ENCODE peak calls at places on chromosomes 12 and 14, in seven cellular contexts. One of them, this sample, is unnamed.

GRCh38 chr12:47946413-47947107 is 16.8 kb upstream of the TMEM106C start:
- DNase-seq in sigmoid colon: peak; percentile 42
- DNase-seq in breast epithelium: no peak
- DNase-seq in heart left ventricle: no peak
- DNase-seq in A549: no peak
- DNase-seq in astrocyte of the spinal cord: no peak
- DNase-seq in CD8-positive, alpha-beta T cell: no peak
- DNase-seq in this sample: no peak

GRCh38 chr12:34286483-34286882 is 264.2 kb downstream of the ALG10 start:
- DNase-seq in sigmoid colon: no peak
- DNase-seq in breast epithelium: no peak
- DNase-seq in heart left ventricle: peak; percentile 6
- DNase-seq in A549: no peak
- DNase-seq in astrocyte of the spinal cord: no peak
- DNase-seq in CD8-positive, alpha-beta T cell: no peak
- DNase-seq in this sample: no peak

GRCh38 chr12:31832740-31833540 is 104.1 kb upstream of the AMN1 start:
- DNase-seq in sigmoid colon: no peak
- DNase-seq in breast epithelium: no peak
- DNase-seq in heart left ventricle: peak; percentile 18
- DNase-seq in A549: no peak
- DNase-seq in astrocyte of the spinal cord: no peak
- DNase-seq in CD8-positive, alpha-beta T cell: peak; percentile 9
- DNase-seq in this sample: peak; percentile 60

GRCh38 chr14:63647696-63648410 is 6.2 kb upstream of the WDR89 start:
- DNase-seq in sigmoid colon: no peak
- DNase-seq in breast epithelium: no peak
- DNase-seq in heart left ventricle: no peak
- DNase-seq in A549: no peak
- DNase-seq in astrocyte of the spinal cord: no peak
- DNase-seq in CD8-positive, alpha-beta T cell: no peak
- DNase-seq in this sample: no peak

GRCh38 chr14:105389534-105389933 is 8.8 kb upstream of the TEX22 start:
- DNase-seq in sigmoid colon: no peak
- DNase-seq in breast epithelium: no peak
- DNase-seq in heart left ventricle: no peak
- DNase-seq in A549: no peak
- DNase-seq in astrocyte of the spinal cord: no peak
- DNase-seq in CD8-positive, alpha-beta T cell: no peak
- DNase-seq in this sample: no peak

GRCh38 chr12:108622425-108622824 is 11.3 kb downstream of the SELPLG start:
- DNase-seq in sigmoid colon: no peak
- DNase-seq in breast epithelium: no peak
- DNase-seq in heart left ventricle: peak; percentile 47
- DNase-seq in A549: peak; percentile 65
- DNase-seq in astrocyte of the spinal cord: no peak
- DNase-seq in CD8-positive, alpha-beta T cell: no peak
- DNase-seq in this sample: no peak

GRCh38 chr12:3445127-3445978 is 45.6 kb upstream of the PRMT8 start:
- DNase-seq in sigmoid colon: no peak
- DNase-seq in breast epithelium: no peak
- DNase-seq in heart left ventricle: no peak
- DNase-seq in A549: no peak
- DNase-seq in astrocyte of the spinal cord: no peak
- DNase-seq in CD8-positive, alpha-beta T cell: no peak
- DNase-seq in this sample: no peak

GRCh38 chr12:77339610-77340009 is 274.2 kb upstream of the E2F7 start:
- DNase-seq in sigmoid colon: no peak
- DNase-seq in breast epithelium: no peak
- DNase-seq in heart left ventricle: no peak
- DNase-seq in A549: no peak
- DNase-seq in astrocyte of the spinal cord: peak; percentile 24
- DNase-seq in CD8-positive, alpha-beta T cell: no peak
- DNase-seq in this sample: no peak

GRCh38 chr12:130031041-130031440 is 127.2 kb upstream of the TMEM132D start:
- DNase-seq in sigmoid colon: no peak
- DNase-seq in breast epithelium: no peak
- DNase-seq in heart left ventricle: no peak
- DNase-seq in A549: no peak
- DNase-seq in astrocyte of the spinal cord: no peak
- DNase-seq in CD8-positive, alpha-beta T cell: no peak
- DNase-seq in this sample: no peak

GRCh38 chr14:87152701-87153100 is 840.3 kb downstream of the GALC start:
- DNase-seq in sigmoid colon: no peak
- DNase-seq in breast epithelium: no peak
- DNase-seq in heart left ventricle: no peak
- DNase-seq in A549: no peak
- DNase-seq in astrocyte of the spinal cord: no peak
- DNase-seq in CD8-positive, alpha-beta T cell: no peak
- DNase-seq in this sample: no peak

GRCh38 chr12:69726922-69727321 is 11.7 kb upstream of the RAB3IP start:
- DNase-seq in sigmoid colon: no peak
- DNase-seq in breast epithelium: no peak
- DNase-seq in heart left ventricle: no peak
- DNase-seq in A549: no peak
- DNase-seq in astrocyte of the spinal cord: no peak
- DNase-seq in CD8-positive, alpha-beta T cell: no peak
- DNase-seq in this sample: no peak

GRCh38 chr14:95314609-95315008 is 5.1 kb downstream of the CLMN start:
- DNase-seq in sigmoid colon: no peak
- DNase-seq in breast epithelium: peak; percentile 70
- DNase-seq in heart left ventricle: no peak
- DNase-seq in A549: peak; percentile 43
- DNase-seq in astrocyte of the spinal cord: peak; percentile 22
- DNase-seq in CD8-positive, alpha-beta T cell: no peak
- DNase-seq in this sample: no peak

GRCh38 chr14:69701269-69701668 is 65.7 kb upstream of the SRSF5 start:
- DNase-seq in sigmoid colon: no peak
- DNase-seq in breast epithelium: no peak
- DNase-seq in heart left ventricle: no peak
- DNase-seq in A549: no peak
- DNase-seq in astrocyte of the spinal cord: no peak
- DNase-seq in CD8-positive, alpha-beta T cell: no peak
- DNase-seq in this sample: no peak

GRCh38 chr12:51887476-51888315 is at the start of gene ANKRD33:
- DNase-seq in sigmoid colon: peak; percentile 74
- DNase-seq in breast epithelium: no peak
- DNase-seq in heart left ventricle: no peak
- DNase-seq in A549: no peak
- DNase-seq in astrocyte of the spinal cord: no peak
- DNase-seq in CD8-positive, alpha-beta T cell: no peak
- DNase-seq in this sample: no peak

GRCh38 chr14:103501921-103502669 is 20.5 kb downstream of the CKB start:
- DNase-seq in sigmoid colon: peak; percentile 27
- DNase-seq in breast epithelium: no peak
- DNase-seq in heart left ventricle: no peak
- DNase-seq in A549: no peak
- DNase-seq in astrocyte of the spinal cord: no peak
- DNase-seq in CD8-positive, alpha-beta T cell: no peak
- DNase-seq in this sample: no peak

GRCh38 chr14:93970589-93970966 is 5.8 kb downstream of the ASB2 start:
- DNase-seq in sigmoid colon: no peak
- DNase-seq in breast epithelium: no peak
- DNase-seq in heart left ventricle: no peak
- DNase-seq in A549: peak; percentile 37
- DNase-seq in astrocyte of the spinal cord: no peak
- DNase-seq in CD8-positive, alpha-beta T cell: peak; percentile 68
- DNase-seq in this sample: no peak
- H3K4me3 ChIP-seq in sigmoid colon: peak overlapping the region; percentile 29
- H3K4me3 ChIP-seq in breast epithelium: peak overlapping the region; percentile 67
- H3K4me3 ChIP-seq in heart left ventricle: peak overlapping the region; percentile 6
- H3K4me3 ChIP-seq in A549: no peak overlapping the region
- H3K4me3 ChIP-seq in astrocyte of the spinal cord: no peak overlapping the region
- H3K4me3 ChIP-seq in CD8-positive, alpha-beta T cell: peak overlapping the region; percentile 63
- H3K4me3 ChIP-seq in this sample: no peak overlapping the region

DNA sequence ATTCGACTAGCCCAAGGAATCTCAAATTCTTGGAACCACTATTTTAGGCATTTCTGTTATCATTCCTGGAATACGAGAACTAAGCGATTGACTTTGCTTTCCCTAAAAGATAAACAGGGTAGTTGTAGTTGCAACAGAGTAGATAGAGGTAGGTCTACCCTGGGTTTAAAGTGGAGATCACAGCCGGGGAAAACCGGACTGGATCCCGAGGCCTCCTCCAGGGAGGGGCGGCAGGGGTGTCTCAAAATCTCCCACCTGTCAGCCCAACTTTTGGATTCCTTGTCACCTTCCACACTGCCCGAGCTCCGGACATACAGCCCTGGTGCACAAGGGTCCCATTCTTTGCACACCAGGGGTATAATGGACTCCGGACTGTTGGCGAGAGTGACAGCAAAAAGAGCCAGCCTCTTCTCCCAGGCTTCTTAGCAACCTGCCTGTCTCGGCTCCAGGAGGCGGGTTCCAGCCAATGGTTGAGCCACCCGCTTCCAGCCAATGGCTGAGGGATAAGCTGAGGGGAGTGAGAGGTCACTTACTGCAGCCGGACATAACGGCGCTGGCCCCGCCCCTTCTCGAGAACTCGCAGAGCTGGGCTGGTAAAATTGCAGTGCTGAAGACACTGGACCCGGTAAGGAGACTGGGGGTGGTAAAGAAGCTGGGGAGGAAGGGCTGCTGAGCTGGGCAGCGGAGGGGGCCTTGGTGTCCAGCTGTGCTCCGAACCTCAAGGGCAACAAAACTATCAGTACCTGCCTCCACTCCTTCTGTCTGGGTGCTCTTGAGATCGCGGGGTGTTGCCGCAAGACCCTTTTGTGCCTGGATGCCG is at the start of gene SUOX:
- DNase-seq in sigmoid colon: peak; percentile 99
- DNase-seq in breast epithelium: peak; percentile 97
- DNase-seq in heart left ventricle: peak; percentile 97
- DNase-seq in A549: peak; percentile 96
- DNase-seq in astrocyte of the spinal cord: peak; percentile 98
- DNase-seq in CD8-positive, alpha-beta T cell: peak; percentile 7
- DNase-seq in this sample: no peak
- H3K4me3 ChIP-seq in sigmoid colon: peak within 1 kb of the TSS; percentile 70
- H3K4me3 ChIP-seq in breast epithelium: peak within 1 kb of the TSS; percentile 81
- H3K4me3 ChIP-seq in heart left ventricle: peak within 1 kb of the TSS; percentile 27
- H3K4me3 ChIP-seq in A549: peak within 1 kb of the TSS; percentile 67
- H3K4me3 ChIP-seq in astrocyte of the spinal cord: peak within 1 kb of the TSS; percentile 89
- H3K4me3 ChIP-seq in CD8-positive, alpha-beta T cell: peak within 1 kb of the TSS; percentile 14
- H3K4me3 ChIP-seq in this sample: no peak within 1 kb of the TSS

DNA sequence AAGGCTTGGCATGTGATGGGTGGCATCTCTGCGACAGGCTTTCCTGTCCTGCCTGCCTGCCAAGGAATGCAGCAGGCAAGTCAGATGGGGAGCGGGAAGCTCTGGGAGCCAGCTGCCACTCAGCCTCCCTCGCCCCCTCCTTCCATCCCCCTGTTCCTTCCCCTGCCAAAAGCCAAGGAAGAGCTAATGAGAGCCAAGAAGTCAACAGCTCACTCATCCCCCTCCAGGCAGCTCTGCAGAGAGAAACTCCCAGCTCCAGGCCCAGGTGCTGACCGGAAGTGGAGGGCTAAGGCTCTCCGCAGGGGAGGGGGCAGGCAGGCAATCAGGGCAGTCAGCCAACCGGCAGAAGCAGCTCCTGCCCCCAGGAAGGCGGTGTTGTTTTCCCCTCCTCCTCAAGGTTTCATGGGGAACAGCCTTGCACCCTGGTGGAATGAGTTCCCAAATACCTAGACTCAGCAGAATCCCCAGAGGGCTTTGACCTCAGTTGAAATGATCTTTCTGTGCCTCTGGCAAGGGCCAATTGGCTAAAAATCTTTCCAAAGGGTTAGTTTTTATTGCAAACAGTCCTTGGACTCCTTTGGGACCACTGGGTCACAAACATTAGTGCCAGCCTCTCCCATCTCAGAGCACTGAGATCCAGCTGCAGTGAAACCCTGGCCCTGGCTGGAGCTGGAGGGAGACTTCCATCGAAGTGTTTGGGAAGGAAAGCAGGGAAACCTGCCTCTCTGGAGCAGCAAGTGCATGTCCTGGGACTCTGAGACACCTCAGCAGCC is 349.1 kb downstream of the DPF3 start:
- DNase-seq in sigmoid colon: no peak
- DNase-seq in breast epithelium: no peak
- DNase-seq in heart left ventricle: no peak
- DNase-seq in A549: no peak
- DNase-seq in astrocyte of the spinal cord: no peak
- DNase-seq in CD8-positive, alpha-beta T cell: no peak
- DNase-seq in this sample: no peak
- H3K4me3 ChIP-seq in sigmoid colon: no peak overlapping the region
- H3K4me3 ChIP-seq in breast epithelium: no peak overlapping the region
- H3K4me3 ChIP-seq in heart left ventricle: no peak overlapping the region
- H3K4me3 ChIP-seq in A549: no peak overlapping the region
- H3K4me3 ChIP-seq in astrocyte of the spinal cord: no peak overlapping the region
- H3K4me3 ChIP-seq in CD8-positive, alpha-beta T cell: no peak overlapping the region
- H3K4me3 ChIP-seq in this sample: no peak overlapping the region

GRCh38 chr12:116556964-116557706 is 2.0 kb upstream of the MAP1LC3B2 start:
- DNase-seq in sigmoid colon: no peak
- DNase-seq in breast epithelium: peak; percentile 63
- DNase-seq in heart left ventricle: no peak
- DNase-seq in A549: no peak
- DNase-seq in astrocyte of the spinal cord: no peak
- DNase-seq in CD8-positive, alpha-beta T cell: no peak
- DNase-seq in this sample: no peak

GRCh38 chr12:116559080-116559329 is 176 bp upstream of the MAP1LC3B2 start:
- DNase-seq in sigmoid colon: no peak
- DNase-seq in breast epithelium: no peak
- DNase-seq in heart left ventricle: no peak
- DNase-seq in A549: no peak
- DNase-seq in astrocyte of the spinal cord: no peak
- DNase-seq in CD8-positive, alpha-beta T cell: no peak
- DNase-seq in this sample: no peak

GRCh38 chr12:116558280-116559079 is 701 bp upstream of the MAP1LC3B2 start:
- DNase-seq in sigmoid colon: no peak
- DNase-seq in breast epithelium: no peak
- DNase-seq in heart left ventricle: no peak
- DNase-seq in A549: no peak
- DNase-seq in astrocyte of the spinal cord: no peak
- DNase-seq in CD8-positive, alpha-beta T cell: no peak
- DNase-seq in this sample: no peak

GRCh38 chr12:116561181-116561821 is 2.1 kb downstream of the MAP1LC3B2 start:
- DNase-seq in sigmoid colon: no peak
- DNase-seq in breast epithelium: no peak
- DNase-seq in heart left ventricle: no peak
- DNase-seq in A549: no peak
- DNase-seq in astrocyte of the spinal cord: no peak
- DNase-seq in CD8-positive, alpha-beta T cell: no peak
- DNase-seq in this sample: no peak

DNA sequence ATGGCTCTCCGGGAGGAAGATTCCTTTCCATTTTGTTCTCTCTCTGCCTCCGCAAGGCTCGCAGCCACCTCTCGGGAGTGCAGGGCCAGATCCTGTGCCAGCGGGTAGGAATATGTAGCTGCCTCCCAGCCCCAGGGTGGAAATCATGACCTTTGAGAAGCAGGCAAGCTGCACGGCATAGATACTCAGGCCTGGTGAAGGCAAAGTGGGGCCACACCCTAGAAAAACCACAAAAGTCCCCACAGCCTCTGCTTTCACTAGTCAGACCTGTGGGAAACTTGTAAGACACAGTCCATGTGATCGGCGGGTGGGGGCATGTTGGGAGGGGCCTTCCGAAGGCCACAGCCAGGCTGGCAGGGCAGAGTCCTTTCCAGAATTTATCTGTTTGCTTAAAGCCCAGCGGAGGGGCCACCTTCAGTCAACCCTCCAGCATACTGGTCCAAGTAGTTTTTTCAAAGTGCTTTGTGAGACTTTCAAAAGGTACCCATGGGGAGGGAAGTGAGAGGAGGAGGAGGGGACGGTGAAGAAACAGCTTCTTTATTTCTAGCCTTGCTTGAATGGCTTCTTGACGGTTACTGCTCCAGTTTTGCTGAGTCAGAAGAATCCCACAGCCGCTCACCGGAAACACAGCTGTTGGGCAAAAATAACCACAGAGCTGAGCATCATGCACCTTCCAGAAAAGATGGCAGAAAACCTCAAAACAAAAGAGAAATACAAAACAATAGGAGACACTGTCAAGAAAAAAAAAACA is at the start of gene MAP1LC3B2:
- DNase-seq in sigmoid colon: peak; percentile 76
- DNase-seq in breast epithelium: peak; percentile 79
- DNase-seq in heart left ventricle: peak; percentile 53
- DNase-seq in A549: peak; percentile 60
- DNase-seq in astrocyte of the spinal cord: peak; percentile 84
- DNase-seq in CD8-positive, alpha-beta T cell: peak; percentile 64
- DNase-seq in this sample: peak; percentile 99
- H3K4me3 ChIP-seq in sigmoid colon: no peak within 1 kb of the TSS
- H3K4me3 ChIP-seq in breast epithelium: peak within 1 kb of the TSS; percentile 44
- H3K4me3 ChIP-seq in heart left ventricle: no peak within 1 kb of the TSS
- H3K4me3 ChIP-seq in A549: no peak within 1 kb of the TSS
- H3K4me3 ChIP-seq in astrocyte of the spinal cord: no peak within 1 kb of the TSS
- H3K4me3 ChIP-seq in CD8-positive, alpha-beta T cell: peak within 1 kb of the TSS; percentile 47
- H3K4me3 ChIP-seq in this sample: peak within 1 kb of the TSS; percentile 51

This sample was measured in Jurkat, Clone E6-1.